ENCODE peak calls at places on chromosomes 5 and 9, in nine cellular contexts. One of them, this sample, is unnamed.

GRCh38 chr9:123065191-123065590 is 31.7 kb downstream of the GPR21 start:
- DNase-seq in cerebellar cortex: no peak
- DNase-seq in CD8-positive, alpha-beta memory T cell: no peak
- DNase-seq in T-helper 1 cell: no peak
- DNase-seq in WTC11: no peak
- DNase-seq in germinal center: no peak
- DNase-seq in PC-3: no peak
- DNase-seq in right atrium auricular region: no peak
- DNase-seq in stimulated activated CD8-positive, alpha-beta memory T cell treated with anti-CD3 and anti-CD28 coated beads, Interleukin-4, amount 100 ng/mL, for 48 hours: no peak
- DNase-seq in this sample: no peak

GRCh38 chr9:29039258-29039657 is 1466.0 kb upstream of the C9orf72 start:
- DNase-seq in T-helper 1 cell: no peak
- DNase-seq in PC-3: peak; percentile 58
- DNase-seq in germinal center: no peak
- DNase-seq in cerebellar cortex: no peak
- DNase-seq in WTC11: no peak
- DNase-seq in CD8-positive, alpha-beta memory T cell: no peak
- DNase-seq in right atrium auricular region: no peak
- DNase-seq in stimulated activated CD8-positive, alpha-beta memory T cell treated with anti-CD3 and anti-CD28 coated beads, Interleukin-4, amount 100 ng/mL, for 48 hours: no peak
- DNase-seq in this sample: no peak

GRCh38 chr5:61342066-61342465 is 10.0 kb downstream of the ZSWIM6 start:
- DNase-seq in WTC11: no peak
- DNase-seq in germinal center: no peak
- DNase-seq in right atrium auricular region: no peak
- DNase-seq in CD8-positive, alpha-beta memory T cell: no peak
- DNase-seq in T-helper 1 cell: no peak
- DNase-seq in PC-3: peak; percentile 53
- DNase-seq in cerebellar cortex: no peak
- DNase-seq in stimulated activated CD8-positive, alpha-beta memory T cell treated with anti-CD3 and anti-CD28 coated beads, Interleukin-4, amount 100 ng/mL, for 48 hours: no peak
- DNase-seq in this sample: no peak

GRCh38 chr9:90702431-90702830 is 59.8 kb upstream of the DIRAS2 start:
- DNase-seq in PC-3: no peak
- DNase-seq in germinal center: no peak
- DNase-seq in cerebellar cortex: no peak
- DNase-seq in T-helper 1 cell: no peak
- DNase-seq in right atrium auricular region: no peak
- DNase-seq in WTC11: no peak
- DNase-seq in CD8-positive, alpha-beta memory T cell: no peak
- DNase-seq in stimulated activated CD8-positive, alpha-beta memory T cell treated with anti-CD3 and anti-CD28 coated beads, Interleukin-4, amount 100 ng/mL, for 48 hours: no peak
- DNase-seq in this sample: no peak

GRCh38 chr9:137756045-137756744 is 121.4 kb upstream of the CACNA1B start:
- DNase-seq in PC-3: no peak
- DNase-seq in cerebellar cortex: no peak
- DNase-seq in CD8-positive, alpha-beta memory T cell: no peak
- DNase-seq in T-helper 1 cell: no peak
- DNase-seq in germinal center: no peak
- DNase-seq in WTC11: no peak
- DNase-seq in stimulated activated CD8-positive, alpha-beta memory T cell treated with anti-CD3 and anti-CD28 coated beads, Interleukin-4, amount 100 ng/mL, for 48 hours: no peak
- DNase-seq in right atrium auricular region: no peak
- DNase-seq in this sample: no peak

GRCh38 chr9:744790-745456 is 96.6 kb upstream of the DMRT1 start:
- DNase-seq in CD8-positive, alpha-beta memory T cell: no peak
- DNase-seq in T-helper 1 cell: no peak
- DNase-seq in cerebellar cortex: peak; percentile 93
- DNase-seq in right atrium auricular region: peak; percentile 77
- DNase-seq in germinal center: no peak
- DNase-seq in PC-3: no peak
- DNase-seq in WTC11: no peak
- DNase-seq in stimulated activated CD8-positive, alpha-beta memory T cell treated with anti-CD3 and anti-CD28 coated beads, Interleukin-4, amount 100 ng/mL, for 48 hours: no peak
- DNase-seq in this sample: no peak

GRCh38 chr9:132087438-132088030 is 7.9 kb upstream of the MED27 start:
- DNase-seq in PC-3: no peak
- DNase-seq in CD8-positive, alpha-beta memory T cell: no peak
- DNase-seq in germinal center: no peak
- DNase-seq in stimulated activated CD8-positive, alpha-beta memory T cell treated with anti-CD3 and anti-CD28 coated beads, Interleukin-4, amount 100 ng/mL, for 48 hours: no peak
- DNase-seq in right atrium auricular region: no peak
- DNase-seq in cerebellar cortex: no peak
- DNase-seq in T-helper 1 cell: no peak
- DNase-seq in WTC11: no peak
- DNase-seq in this sample: no peak

GRCh38 chr9:13567833-13568232 is 288.3 kb upstream of the MPDZ start:
- DNase-seq in WTC11: no peak
- DNase-seq in T-helper 1 cell: no peak
- DNase-seq in stimulated activated CD8-positive, alpha-beta memory T cell treated with anti-CD3 and anti-CD28 coated beads, Interleukin-4, amount 100 ng/mL, for 48 hours: no peak
- DNase-seq in CD8-positive, alpha-beta memory T cell: no peak
- DNase-seq in right atrium auricular region: no peak
- DNase-seq in PC-3: no peak
- DNase-seq in germinal center: no peak
- DNase-seq in cerebellar cortex: no peak
- DNase-seq in this sample: no peak

GRCh38 chr5:181217111-181217804 is 5.8 kb upstream of the TRIM41 start:
- DNase-seq in germinal center: peak; percentile 47
- DNase-seq in T-helper 1 cell: peak; percentile 67
- DNase-seq in CD8-positive, alpha-beta memory T cell: peak; percentile 66
- DNase-seq in PC-3: peak; percentile 48
- DNase-seq in cerebellar cortex: peak; percentile 76
- DNase-seq in WTC11: peak; percentile 71
- DNase-seq in stimulated activated CD8-positive, alpha-beta memory T cell treated with anti-CD3 and anti-CD28 coated beads, Interleukin-4, amount 100 ng/mL, for 48 hours: peak; percentile 82
- DNase-seq in right atrium auricular region: no peak
- DNase-seq in this sample: peak; percentile 64